ENCODE peak calls at places on chromosome X, in ten cellular contexts. M is HCT116, Z is MM.1S, P is fibroblast of lung, B is mammary epithelial cell, W is Karpas-422, F is GM23248, L is GM12878, J is H9, E is IMR-90. T is an unnamed sample.

GRCh38 chrX:56219702-56220101 is 12.5 kb upstream of the KLF8 start:
- DNase-seq in M (peak; percentile 12), Z (peak; percentile 11), P (no peak), B (no peak), W (peak; percentile 52), F (peak; percentile 35), L (no peak), J (no peak), E (no peak), T (peak; percentile 4)

GRCh38 chrX:30713061-30713525 is 59.9 kb downstream of the GK start:
- DNase-seq in M (peak; percentile 21), Z (peak; percentile 83), P (peak; percentile 49), B (peak; percentile 32), W (peak; percentile 73), F (peak; percentile 73), L (peak; percentile 85), J (peak; percentile 43), E (peak; percentile 65), T (peak; percentile 70)

GRCh38 chrX:136476501-136476900 is 11.2 kb upstream of the BRS3 start:
- DNase-seq in M (no peak), Z (no peak), P (no peak), B (no peak), W (peak; percentile 46), F (no peak), L (no peak), J (no peak), E (no peak), T (no peak)

GRCh38 chrX:154732421-154733071 is 18.3 kb downstream of the GAB3 start:
- DNase-seq in M (no peak), Z (no peak), P (peak; percentile 86), B (peak; percentile 51), W (no peak), F (peak; percentile 64), L (no peak), J (no peak), E (peak; percentile 74), T (no peak)

GRCh38 chrX:123223859-123224258 is 39.8 kb downstream of the GRIA3 start:
- DNase-seq in M (no peak), Z (no peak), P (no peak), B (no peak), W (no peak), F (no peak), L (peak; percentile 24), J (no peak), E (no peak), T (no peak)

GRCh38 chrX:10922158-10922557 is 189.0 kb upstream of the HCCS start:
- DNase-seq in M (no peak), Z (no peak), P (peak; percentile 86), B (peak; percentile 62), W (no peak), F (peak; percentile 84), L (no peak), J (no peak), E (peak; percentile 86), T (no peak)

GRCh38 chrX:109839694-109840358 is 106.8 kb upstream of the ACSL4 start:
- DNase-seq in M (peak; percentile 10), Z (no peak), P (peak; percentile 54), B (peak; percentile 51), W (no peak), F (peak; percentile 25), L (no peak), J (peak; percentile 63), E (no peak), T (peak; percentile 52)

GRCh38 chrX:8726031-8726652 is 5.8 kb downstream of the ANOS1 start:
- DNase-seq in M (no peak), Z (no peak), P (peak; percentile 70), B (peak; percentile 14), W (no peak), F (peak; percentile 18), L (no peak), J (no peak), E (no peak), T (no peak)

GRCh38 chrX:48794993-48795501 is 6.8 kb upstream of the HDAC6 start:
- DNase-seq in M (no peak), Z (no peak), P (peak; percentile 68), B (peak; percentile 21), W (no peak), F (peak; percentile 58), L (no peak), J (no peak), E (peak; percentile 47), T (no peak)

GRCh38 chrX:75522565-75523411 is at the start of gene ZDHHC15:
- DNase-seq in M (no peak), Z (no peak), P (peak; percentile 52), B (no peak), W (no peak), F (peak; percentile 36), L (peak; percentile 13), J (peak; percentile 51), E (no peak), T (peak; percentile 65)

GRCh38 chrX:3175659-3176438 is 134.6 kb downstream of the ARSF start:
- DNase-seq in M (no peak), Z (no peak), P (peak; percentile 69), B (no peak), W (no peak), F (peak; percentile 68), L (no peak), J (no peak), E (peak; percentile 56), T (no peak)

GRCh38 chrX:134936542-134936941 is 54.2 kb upstream of the SMIM10 start:
- DNase-seq in M (no peak), Z (no peak), P (peak; percentile 92), B (peak; percentile 39), W (no peak), F (peak; percentile 68), L (no peak), J (no peak), E (peak; percentile 77), T (no peak)

GRCh38 chrX:96004386-96004785 is 680.3 kb upstream of the DIAPH2 start:
- DNase-seq in M (no peak), Z (no peak), P (peak; percentile 58), B (peak; percentile 45), W (no peak), F (no peak), L (no peak), J (no peak), E (peak; percentile 74), T (no peak)

GRCh38 chrX:3697701-3698279 is 15.7 kb downstream of the PRKX start:
- DNase-seq in M (no peak), Z (no peak), P (peak; percentile 78), B (peak; percentile 94), W (no peak), F (peak; percentile 75), L (no peak), J (no peak), E (peak; percentile 42), T (peak; percentile 77)

DNA sequence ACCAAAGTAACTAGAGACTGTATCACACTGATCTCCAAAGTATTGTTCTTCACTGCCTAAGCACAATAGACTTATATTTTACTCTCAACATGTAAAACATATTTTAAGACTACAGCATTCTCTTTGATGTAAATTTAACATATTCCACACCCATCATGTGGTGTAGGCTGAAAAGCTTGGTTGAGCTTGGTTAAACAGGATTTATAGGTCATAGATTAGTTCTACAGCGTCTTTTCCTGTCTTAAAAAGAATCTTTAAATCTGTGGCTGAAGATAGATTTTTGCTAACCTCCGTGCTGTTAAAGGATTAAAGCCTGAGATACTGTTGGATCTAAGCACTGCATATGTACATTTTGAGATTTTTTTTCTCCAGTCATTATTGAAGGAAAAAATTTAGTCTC is 379.9 kb downstream of the SH2D1A start:
- DNase-seq in M (no peak), Z (peak; percentile 46), P (no peak), B (no peak), W (no peak), F (no peak), L (no peak), J (no peak), E (no peak), T (no peak)
- H4K20me1 ChIP-seq in M (no peaks in the 10 kb centered on the region), Z (no peaks in the 10 kb centered on the region), P (no peaks in the 10 kb centered on the region), B (no peaks in the 10 kb centered on the region), W (no peaks in the 10 kb centered on the region), F (no peaks in the 10 kb centered on the region), L (no peaks in the 10 kb centered on the region), J (no peaks in the 10 kb centered on the region), E (no peaks in the 10 kb centered on the region), T (no peaks in the 10 kb centered on the region)

GRCh38 chrX:100643212-100643611 is 787 bp upstream of the SRPX2 start:
- DNase-seq in M (no peak), Z (no peak), P (no peak), B (peak; percentile 33), W (no peak), F (no peak), L (no peak), J (no peak), E (no peak), T (no peak)
- H3K4me1 ChIP-seq in M (peaks cover 23% of the 10 kb centered on the region), Z (no peaks in the 10 kb centered on the region), P (peaks cover 21% of the 10 kb centered on the region), B (peaks cover 28% of the 10 kb centered on the region), W (peaks cover 13% of the 10 kb centered on the region), F (peaks cover 37% of the 10 kb centered on the region), L (no peaks in the 10 kb centered on the region), J (peaks cover 3% of the 10 kb centered on the region), E (peaks cover 13% of the 10 kb centered on the region), T (no peaks in the 10 kb centered on the region)

DNA sequence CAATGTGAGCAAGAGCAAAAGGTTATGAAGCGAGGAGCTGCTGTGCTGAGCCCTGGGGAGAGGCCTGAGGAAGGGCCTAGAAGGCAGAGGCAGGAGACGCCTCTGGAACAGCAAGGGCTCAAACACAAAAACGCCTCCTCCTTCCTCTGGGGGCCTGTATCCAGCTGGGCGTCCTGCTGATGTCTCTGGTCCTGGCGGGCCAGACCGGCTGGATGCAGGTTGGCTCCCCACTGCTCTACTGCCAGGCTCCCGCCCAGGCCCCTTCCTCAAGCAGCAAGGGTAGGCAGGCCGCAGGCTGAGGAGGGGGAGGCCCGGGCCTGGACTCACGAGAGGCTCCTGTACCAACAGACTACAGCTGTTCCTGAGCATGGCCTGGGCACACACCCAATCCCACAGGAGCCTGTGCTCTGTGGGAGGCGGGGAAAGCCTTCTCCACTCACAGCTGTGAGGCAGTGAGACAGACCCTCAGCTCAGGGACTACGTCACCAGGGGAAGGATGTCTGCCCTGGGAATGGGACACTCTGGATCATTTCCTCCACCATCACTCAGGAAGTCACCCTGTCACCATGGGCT is 2.3 kb downstream of the HAUS7 start:
- DNase-seq in M (no peak), Z (no peak), P (no peak), B (no peak), W (no peak), F (no peak), L (no peak), J (no peak), E (peak; percentile 6), T (no peak)
- H4K20me1 ChIP-seq in M (no peaks in the 10 kb centered on the region), Z (no peaks in the 10 kb centered on the region), P (no peaks in the 10 kb centered on the region), B (no peaks in the 10 kb centered on the region), W (peaks cover 7% of the 10 kb centered on the region), F (no peaks in the 10 kb centered on the region), L (no peaks in the 10 kb centered on the region), J (no peaks in the 10 kb centered on the region), E (no peaks in the 10 kb centered on the region), T (peaks cover 7% of the 10 kb centered on the region)

DNA sequence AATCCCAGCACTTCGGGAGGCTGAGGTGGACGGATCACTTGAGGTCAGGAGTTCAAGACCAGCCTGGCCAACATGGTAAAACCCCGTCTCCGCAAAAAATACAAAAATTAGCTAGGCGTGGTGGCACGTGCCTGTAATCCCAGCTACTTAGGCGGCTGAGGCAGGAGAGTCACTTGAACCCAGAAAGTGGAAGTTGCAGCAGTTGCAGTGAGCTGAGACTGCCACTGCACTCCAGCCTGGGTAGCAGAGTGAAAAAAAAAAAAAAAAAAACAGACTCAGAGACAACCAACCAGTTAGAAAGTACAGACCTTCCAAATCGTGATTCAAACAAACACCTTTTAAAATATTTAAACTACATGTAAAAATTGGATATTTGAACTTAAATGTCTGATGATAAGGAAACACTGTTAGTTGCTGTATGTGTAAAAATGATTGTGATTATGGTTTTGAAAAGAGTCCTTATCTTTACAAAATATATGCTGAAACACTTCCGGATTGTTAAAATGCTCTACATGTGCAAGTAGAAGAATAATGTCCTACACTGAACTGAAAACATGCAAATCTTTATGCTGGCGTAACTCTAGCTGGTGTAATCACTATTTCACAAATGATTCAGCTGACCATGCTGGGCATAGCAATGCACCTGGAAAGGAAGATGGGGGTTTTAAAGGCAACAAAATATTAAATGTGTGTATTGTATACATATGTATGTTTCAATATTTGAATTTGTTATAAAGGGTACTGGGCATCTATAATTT is 37.8 kb downstream of the SH3KBP1 start:
- DNase-seq in M (no peak), Z (no peak), P (no peak), B (no peak), W (peak; percentile 81), F (no peak), L (peak; percentile 67), J (no peak), E (peak; percentile 8), T (no peak)
- H3K4me1 ChIP-seq in M (no peaks in the 10 kb centered on the region), Z (peaks cover 20% of the 10 kb centered on the region), P (no peaks in the 10 kb centered on the region), B (peaks cover 3% of the 10 kb centered on the region), W (peaks cover 67% of the 10 kb centered on the region), F (peaks cover 21% of the 10 kb centered on the region), L (peaks cover 22% of the 10 kb centered on the region), J (no peaks in the 10 kb centered on the region), E (peaks cover 5% of the 10 kb centered on the region), T (no peaks in the 10 kb centered on the region)

T was measured in neural progenitor cell.